ENCODE peak calls at places on chromosomes 4 and X, in five cellular contexts. One of them, this sample, is unnamed.

GRCh38 chrX:131543774-131544173 is at the start of gene OR13H1:
- DNase-seq in K562: no peak
- DNase-seq in SK-N-SH: no peak
- DNase-seq in H1: no peak
- DNase-seq in HepG2: no peak
- DNase-seq in this sample: no peak

GRCh38 chrX:135544338-135544948 is 24.0 kb downstream of the INTS6L start:
- DNase-seq in K562: no peak
- DNase-seq in H1: no peak
- DNase-seq in HepG2: no peak
- DNase-seq in SK-N-SH: no peak
- DNase-seq in this sample: no peak

GRCh38 chr4:56684320-56684719 is 3.2 kb upstream of the HOPX start:
- DNase-seq in SK-N-SH: no peak
- DNase-seq in H1: no peak
- DNase-seq in K562: no peak
- DNase-seq in HepG2: no peak
- DNase-seq in this sample: no peak

GRCh38 chrX:121308276-121308805 is 260.9 kb downstream of the GLUD2 start:
- DNase-seq in H1: no peak
- DNase-seq in HepG2: peak
- DNase-seq in K562: peak
- DNase-seq in SK-N-SH: peak
- DNase-seq in this sample: no peak

GRCh38 chr4:176333076-176333475 is 13.3 kb downstream of the SPCS3 start:
- DNase-seq in H1: no peak
- DNase-seq in SK-N-SH: no peak
- DNase-seq in K562: no peak
- DNase-seq in HepG2: no peak
- DNase-seq in this sample: no peak

GRCh38 chr4:5266991-5267390 is 215.7 kb downstream of the STK32B start:
- DNase-seq in H1: no peak
- DNase-seq in HepG2: no peak
- DNase-seq in SK-N-SH: no peak
- DNase-seq in K562: no peak
- DNase-seq in this sample: no peak

GRCh38 chr4:31325300-31325699 is 605.1 kb downstream of the PCDH7 start:
- DNase-seq in HepG2: no peak
- DNase-seq in SK-N-SH: no peak
- DNase-seq in H1: no peak
- DNase-seq in K562: no peak
- DNase-seq in this sample: no peak

GRCh38 chrX:14013074-14013473 is 16.6 kb downstream of the GEMIN8 start:
- DNase-seq in HepG2: no peak
- DNase-seq in H1: no peak
- DNase-seq in K562: no peak
- DNase-seq in SK-N-SH: no peak
- DNase-seq in this sample: no peak

GRCh38 chr4:180618396-180618795 is 1624.8 kb upstream of the TENM3 start:
- DNase-seq in HepG2: no peak
- DNase-seq in SK-N-SH: no peak
- DNase-seq in K562: no peak
- DNase-seq in H1: no peak
- DNase-seq in this sample: no peak

GRCh38 chr4:38275331-38275821 is 315.2 kb downstream of the PTTG2 start:
- DNase-seq in K562: no peak
- DNase-seq in H1: no peak
- DNase-seq in SK-N-SH: no peak
- DNase-seq in HepG2: peak
- DNase-seq in this sample: no peak

GRCh38 chrX:71052721-71053120 is 15.4 kb downstream of the SNX12 start:
- DNase-seq in SK-N-SH: no peak
- DNase-seq in K562: no peak
- DNase-seq in H1: no peak
- DNase-seq in HepG2: no peak
- DNase-seq in this sample: no peak

GRCh38 chr4:22237846-22238513 is 277.9 kb downstream of the ADGRA3 start:
- DNase-seq in H1: no peak
- DNase-seq in SK-N-SH: no peak
- DNase-seq in HepG2: peak
- DNase-seq in K562: no peak
- DNase-seq in this sample: no peak

GRCh38 chr4:95107635-95108034 is 349.9 kb downstream of the BMPR1B start:
- DNase-seq in SK-N-SH: no peak
- DNase-seq in HepG2: peak
- DNase-seq in H1: no peak
- DNase-seq in K562: no peak
- DNase-seq in this sample: no peak

GRCh38 chr4:167885071-167885470 is 207.3 kb upstream of the ANXA10 start:
- DNase-seq in H1: no peak
- DNase-seq in SK-N-SH: no peak
- DNase-seq in K562: no peak
- DNase-seq in HepG2: no peak
- DNase-seq in this sample: no peak

GRCh38 chrX:70433848-70434351 is 10.7 kb upstream of the DLG3 start:
- DNase-seq in SK-N-SH: peak
- DNase-seq in K562: peak
- DNase-seq in H1: peak
- DNase-seq in HepG2: peak
- DNase-seq in this sample: peak

GRCh38 chr4:1859389-1859753 is 3.4 kb upstream of the LETM1 start:
- DNase-seq in H1: no peak
- DNase-seq in K562: no peak
- DNase-seq in HepG2: no peak
- DNase-seq in SK-N-SH: no peak
- DNase-seq in this sample: no peak

GRCh38 chr4:105838082-105838481 is 57.2 kb upstream of the NPNT start:
- DNase-seq in HepG2: peak
- DNase-seq in SK-N-SH: no peak
- DNase-seq in H1: no peak
- DNase-seq in K562: no peak
- DNase-seq in this sample: no peak

GRCh38 chr4:105840426-105841174 is 54.7 kb upstream of the NPNT start:
- DNase-seq in SK-N-SH: no peak
- DNase-seq in H1: no peak
- DNase-seq in K562: no peak
- DNase-seq in HepG2: no peak
- DNase-seq in this sample: no peak

GRCh38 chr4:105836537-105836936 is 58.7 kb upstream of the NPNT start:
- DNase-seq in HepG2: no peak
- DNase-seq in H1: no peak
- DNase-seq in SK-N-SH: no peak
- DNase-seq in K562: no peak
- DNase-seq in this sample: no peak

GRCh38 chr4:105835177-105835576 is 60.1 kb upstream of the NPNT start:
- DNase-seq in HepG2: no peak
- DNase-seq in K562: no peak
- DNase-seq in H1: no peak
- DNase-seq in SK-N-SH: no peak
- DNase-seq in this sample: no peak

GRCh38 chr4:105837037-105837436 is 58.2 kb upstream of the NPNT start:
- DNase-seq in H1: no peak
- DNase-seq in HepG2: no peak
- DNase-seq in SK-N-SH: no peak
- DNase-seq in K562: no peak
- DNase-seq in this sample: no peak
- TF ChIP-seq TAF1 in H1: no peak
- TF ChIP-seq TAF1 in HepG2: no peak
- TF ChIP-seq TAF1 in SK-N-SH: no peak
- TF ChIP-seq TAF1 in K562: no peak
- TF ChIP-seq TAF1 in this sample: no peak

DNA sequence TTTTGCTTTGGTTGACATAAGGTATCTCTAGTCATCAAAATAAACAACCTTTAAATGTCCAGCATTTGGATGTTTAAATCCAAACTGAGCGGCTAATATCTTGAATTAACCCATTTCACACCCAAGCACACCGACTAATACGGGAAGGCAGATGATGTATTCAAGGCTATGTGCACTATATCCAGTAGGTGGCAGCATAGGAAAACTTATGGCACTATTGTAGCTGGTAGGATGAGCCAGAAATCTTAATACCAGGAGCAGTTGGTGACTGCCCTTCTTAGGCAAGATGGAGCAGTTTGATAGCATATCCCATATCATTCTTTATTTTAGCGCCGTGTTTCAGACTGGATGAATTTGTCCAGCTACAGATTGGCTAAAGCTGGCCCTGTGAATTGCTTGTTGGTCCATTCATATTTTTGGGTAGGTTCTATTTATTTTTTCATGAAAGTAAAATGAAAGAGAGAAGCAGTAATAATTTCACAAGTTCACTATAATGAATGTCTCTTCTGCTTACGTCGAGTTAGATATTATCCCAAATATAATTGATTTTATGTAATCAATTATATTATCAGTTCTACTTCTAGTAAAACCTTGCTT is 24.4 kb downstream of the UCHL1 start:
- DNase-seq in SK-N-SH: peak
- DNase-seq in K562: peak
- DNase-seq in HepG2: peak
- DNase-seq in H1: no peak
- DNase-seq in this sample: peak
- TF ChIP-seq TAF1 in SK-N-SH: no peak
- TF ChIP-seq TAF1 in K562: no peak
- TF ChIP-seq TAF1 in HepG2: no peak
- TF ChIP-seq TAF1 in H1: no peak
- TF ChIP-seq TAF1 in this sample: no peak

GRCh38 chr4:129064717-129065116 is 28.6 kb downstream of the SCLT1 start:
- DNase-seq in H1: no peak
- DNase-seq in SK-N-SH: no peak
- DNase-seq in K562: no peak
- DNase-seq in HepG2: no peak
- DNase-seq in this sample: no peak
- TF ChIP-seq TAF1 in H1: no peak
- TF ChIP-seq TAF1 in SK-N-SH: no peak
- TF ChIP-seq TAF1 in K562: no peak
- TF ChIP-seq TAF1 in HepG2: no peak
- TF ChIP-seq TAF1 in this sample: no peak

DNA sequence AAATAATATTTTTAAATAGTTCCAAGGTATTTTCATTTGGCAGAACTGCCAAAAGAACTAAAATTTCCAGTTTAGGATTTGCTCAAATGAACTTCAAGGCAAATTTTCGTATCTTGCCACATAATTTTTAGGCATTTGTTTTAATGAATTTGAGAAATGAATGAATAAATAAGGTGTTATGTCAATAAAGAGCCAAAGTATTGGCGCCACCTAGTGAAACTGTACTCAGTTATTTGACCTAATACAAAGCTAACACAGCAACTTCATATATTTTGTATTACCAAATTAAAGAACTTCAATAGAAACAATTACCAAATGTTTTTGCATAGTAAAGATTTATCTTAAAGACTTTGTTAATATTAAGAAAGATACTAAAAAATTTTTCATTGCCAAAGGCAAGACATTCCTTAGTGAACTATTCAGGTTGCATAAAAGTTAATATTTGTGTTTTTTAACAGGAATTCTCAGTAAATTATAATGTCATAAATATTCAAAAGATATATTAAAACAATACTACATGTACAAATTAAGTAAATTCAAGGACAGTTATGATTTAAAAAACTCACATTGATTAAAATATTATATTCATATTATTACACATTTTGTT is 50.3 kb downstream of the STPG2 start:
- DNase-seq in HepG2: peak
- DNase-seq in SK-N-SH: no peak
- DNase-seq in H1: no peak
- DNase-seq in K562: no peak
- DNase-seq in this sample: no peak
- TF ChIP-seq TAF1 in HepG2: no peak
- TF ChIP-seq TAF1 in SK-N-SH: no peak
- TF ChIP-seq TAF1 in H1: no peak
- TF ChIP-seq TAF1 in K562: no peak
- TF ChIP-seq TAF1 in this sample: no peak

GRCh38 chr4:61397174-61397573 is 197.0 kb downstream of the ADGRL3 start:
- DNase-seq in SK-N-SH: no peak
- DNase-seq in H1: no peak
- DNase-seq in K562: no peak
- DNase-seq in HepG2: no peak
- DNase-seq in this sample: no peak
- TF ChIP-seq TAF1 in SK-N-SH: no peak
- TF ChIP-seq TAF1 in H1: no peak
- TF ChIP-seq TAF1 in K562: no peak
- TF ChIP-seq TAF1 in HepG2: no peak
- TF ChIP-seq TAF1 in this sample: no peak

This sample was measured in GM12891.